ENCODE peak calls at places on chromosomes 11 and 22, in ten cellular contexts. C, M, Z, U, I, E, X, V, F and W are unnamed samples.

GRCh38 chr22:37295213-37295886 is 13.0 kb downstream of the CYTH4 start:
- DNase-seq in C (no peak), M (no peak), Z (no peak), U (no peak), I (no peak), E (no peak), X (no peak), V (no peak), F (no peak), W (no peak)

GRCh38 chr11:95084509-95084908 is 5.1 kb upstream of the ENDOD1 start:
- DNase-seq in C (no peak), M (peak; percentile 70), Z (no peak), U (no peak), I (no peak), E (no peak), X (peak; percentile 73), V (no peak), F (peak; percentile 66), W (no peak)

GRCh38 chr11:77096591-77097019 is 6.0 kb upstream of the OMP start:
- DNase-seq in C (no peak), M (no peak), Z (no peak), U (no peak), I (peak; percentile 26), E (no peak), X (no peak), V (no peak), F (no peak), W (no peak)

GRCh38 chr11:132452616-132453015 is 1079.7 kb downstream of the OPCML start:
- DNase-seq in C (no peak), M (no peak), Z (no peak), U (no peak), I (no peak), E (no peak), X (no peak), V (no peak), F (no peak), W (no peak)

GRCh38 chr11:45832835-45833446 is 14.3 kb upstream of the CRY2 start:
- DNase-seq in C (no peak), M (no peak), Z (no peak), U (no peak), I (no peak), E (no peak), X (no peak), V (no peak), F (no peak), W (no peak)

GRCh38 chr22:49547751-49548239 is 279.9 kb downstream of the BRD1 start:
- DNase-seq in C (no peak), M (no peak), Z (no peak), U (no peak), I (no peak), E (no peak), X (no peak), V (no peak), F (no peak), W (no peak)

GRCh38 chr11:73343076-73343833 is 32.9 kb upstream of the RELT start:
- DNase-seq in C (no peak), M (no peak), Z (no peak), U (peak; percentile 59), I (no peak), E (no peak), X (no peak), V (no peak), F (no peak), W (no peak)

GRCh38 chr11:118735203-118735602 is 55.8 kb upstream of the TREH start:
- DNase-seq in C (no peak), M (no peak), Z (no peak), U (no peak), I (no peak), E (no peak), X (no peak), V (no peak), F (no peak), W (no peak)

GRCh38 chr11:72643547-72643946 is 30.7 kb downstream of the PDE2A start:
- DNase-seq in C (no peak), M (no peak), Z (no peak), U (peak; percentile 55), I (no peak), E (no peak), X (peak; percentile 6), V (no peak), F (no peak), W (no peak)

GRCh38 chr11:66936326-66936725 is 21.9 kb downstream of the PC start:
- DNase-seq in C (no peak), M (no peak), Z (no peak), U (no peak), I (no peak), E (no peak), X (no peak), V (no peak), F (peak; percentile 99), W (no peak)

GRCh38 chr22:20131593-20131855 is at the start of gene ZDHHC8:
- DNase-seq in C (no peak), M (peak; percentile 55), Z (no peak), U (peak; percentile 74), I (peak; percentile 64), E (no peak), X (peak; percentile 66), V (peak; percentile 26), F (no peak), W (peak; percentile 63)

GRCh38 chr11:10778217-10778970 is 27.3 kb downstream of the CTR9 start:
- DNase-seq in C (no peak), M (no peak), Z (no peak), U (peak; percentile 38), I (no peak), E (no peak), X (no peak), V (no peak), F (peak; percentile 89), W (no peak)

GRCh38 chr11:106473089-106473722 is 395.7 kb downstream of the AASDHPPT start:
- DNase-seq in C (no peak), M (no peak), Z (no peak), U (no peak), I (no peak), E (no peak), X (no peak), V (no peak), F (peak; percentile 44), W (no peak)

GRCh38 chr11:93089474-93090102 is 108.2 kb downstream of the SLC36A4 start:
- DNase-seq in C (no peak), M (peak; percentile 37), Z (no peak), U (no peak), I (no peak), E (no peak), X (no peak), V (no peak), F (peak; percentile 87), W (no peak)

GRCh38 chr11:63970902-63971301 is 3.5 kb upstream of the COX8A start:
- DNase-seq in C (no peak), M (no peak), Z (no peak), U (no peak), I (no peak), E (no peak), X (no peak), V (no peak), F (no peak), W (no peak)

GRCh38 chr11:77351281-77351905 is 49.9 kb upstream of the GDPD4 start:
- DNase-seq in C (no peak), M (no peak), Z (no peak), U (no peak), I (no peak), E (no peak), X (no peak), V (no peak), F (peak; percentile 23), W (no peak)

GRCh38 chr11:72831521-72832300 is 17.5 kb downstream of the ATG16L2 start:
- DNase-seq in C (peak; percentile 55), M (peak; percentile 51), Z (no peak), U (peak; percentile 91), I (peak; percentile 60), E (peak; percentile 73), X (peak; percentile 71), V (no peak), F (peak; percentile 84), W (no peak)

GRCh38 chr11:614583-615452 is 932 bp downstream of the IRF7 start:
- DNase-seq in C (no peak), M (peak; percentile 23), Z (no peak), U (no peak), I (no peak), E (no peak), X (no peak), V (no peak), F (no peak), W (no peak)

GRCh38 chr11:120554771-120555432 is 43.4 kb downstream of the GRIK4 start:
- DNase-seq in C (no peak), M (no peak), Z (no peak), U (no peak), I (no peak), E (no peak), X (no peak), V (no peak), F (peak; percentile 66), W (no peak)

GRCh38 chr11:28618426-28618825 is 510.2 kb downstream of the METTL15 start:
- DNase-seq in C (no peak), M (no peak), Z (no peak), U (no peak), I (no peak), E (no peak), X (no peak), V (no peak), F (peak; percentile 38), W (no peak)

GRCh38 chr11:64970731-64971151 is 1.2 kb downstream of the MAJIN start:
- DNase-seq in C (no peak), M (peak; percentile 52), Z (no peak), U (no peak), I (no peak), E (no peak), X (peak; percentile 51), V (no peak), F (no peak), W (no peak)

GRCh38 chr11:118079507-118079906 is 2.6 kb downstream of the TMPRSS4 start:
- DNase-seq in C (no peak), M (no peak), Z (no peak), U (no peak), I (peak; percentile 60), E (no peak), X (no peak), V (no peak), F (no peak), W (no peak)

GRCh38 chr11:130209128-130209932 is 49.7 kb downstream of the ST14 start:
- DNase-seq in C (no peak), M (no peak), Z (no peak), U (no peak), I (no peak), E (no peak), X (no peak), V (no peak), F (no peak), W (no peak)

GRCh38 chr11:12113294-12113693 is 2.9 kb downstream of the MICAL2 start:
- DNase-seq in C (no peak), M (peak; percentile 76), Z (no peak), U (no peak), I (no peak), E (no peak), X (peak; percentile 25), V (no peak), F (peak; percentile 51), W (no peak)

GRCh38 chr22:41034741-41035140 is 57.7 kb upstream of the EP300 start:
- DNase-seq in C (no peak), M (no peak), Z (no peak), U (no peak), I (no peak), E (no peak), X (no peak), V (no peak), F (no peak), W (no peak)

GRCh38 chr11:43904737-43905515 is 24.3 kb downstream of the ALKBH3 start:
- DNase-seq in C (no peak), M (no peak), Z (no peak), U (no peak), I (no peak), E (no peak), X (no peak), V (no peak), F (peak; percentile 88), W (no peak)

GRCh38 chr11:1548221-1549070 is 23.6 kb downstream of the DUSP8 start:
- DNase-seq in C (no peak), M (no peak), Z (no peak), U (peak; percentile 70), I (no peak), E (no peak), X (no peak), V (no peak), F (peak; percentile 59), W (no peak)